ENCODE peak calls at places on chromosomes 12 and 14, in five cellular contexts. M, C, R, S and H are unnamed samples.

GRCh38 chr12:123761841-123762714 is at the start of gene DNAH10:
- DNase-seq in R (no peak), M (peak; percentile 53), S (peak; percentile 60), C (peak; percentile 52), H (peak; percentile 20)

GRCh38 chr14:35878272-35879140 is 52.4 kb downstream of the BRMS1L start:
- DNase-seq in R (no peak), S (no peak), M (no peak), C (peak; percentile 89), H (no peak)

GRCh38 chr12:6536894-6537579 is 2.7 kb downstream of the GAPDH start:
- DNase-seq in R (no peak), S (peak; percentile 30), C (peak; percentile 56), M (peak; percentile 22), H (no peak)

GRCh38 chr14:26905219-26905618 is 307.4 kb upstream of the NOVA1 start:
- DNase-seq in S (no peak), C (no peak), R (no peak), M (no peak), H (no peak)

GRCh38 chr12:103986823-103987222 is 21.2 kb downstream of the TDG start:
- DNase-seq in M (no peak), C (peak; percentile 75), R (no peak), S (no peak), H (no peak)

GRCh38 chr12:105773501-105773900 is 365.3 kb downstream of the NUAK1 start:
- DNase-seq in R (no peak), C (no peak), M (no peak), S (no peak), H (peak; percentile 98)

GRCh38 chr14:69880051-69880487 is 853 bp downstream of the SMOC1 start:
- DNase-seq in M (no peak), R (no peak), C (peak; percentile 27), S (no peak), H (peak; percentile 7)

GRCh38 chr14:70254476-70254961 is 65.8 kb upstream of the SLC8A3 start:
- DNase-seq in S (peak; percentile 35), C (peak; percentile 35), R (no peak), M (no peak), H (peak; percentile 38)

GRCh38 chr12:50505386-50505827 is 622 bp downstream of the DIP2B start:
- DNase-seq in C (peak; percentile 59), M (peak; percentile 20), R (peak; percentile 71), S (no peak), H (peak; percentile 40)

GRCh38 chr14:103716091-103716801 is 636 bp downstream of the ZFYVE21 start:
- DNase-seq in C (peak; percentile 75), R (no peak), S (peak; percentile 31), M (peak; percentile 32), H (no peak)

GRCh38 chr12:77493769-77494168 is 336.9 kb upstream of the NAV3 start:
- DNase-seq in R (no peak), M (no peak), C (no peak), S (no peak), H (peak; percentile 76)

GRCh38 chr12:21129906-21130305 is 1.1 kb upstream of the SLCO1B1 start:
- DNase-seq in C (no peak), R (no peak), S (no peak), M (no peak), H (no peak)

GRCh38 chr12:122839907-122840554 is 4.8 kb downstream of the HIP1R start:
- DNase-seq in S (no peak), M (no peak), R (no peak), C (peak; percentile 22), H (no peak)

GRCh38 chr14:61103541-61104339 is 122.7 kb downstream of the SLC38A6 start:
- DNase-seq in M (peak; percentile 36), C (peak; percentile 97), R (peak; percentile 82), S (no peak), H (no peak)

GRCh38 chr12:27335364-27336145 is 2.9 kb downstream of the BMAL2 start:
- DNase-seq in R (no peak), M (no peak), C (peak; percentile 14), S (no peak), H (no peak)

GRCh38 chr12:121668750-121669524 is 517 bp downstream of the MORN3 start:
- DNase-seq in C (peak; percentile 53), M (peak; percentile 33), R (no peak), S (peak; percentile 58), H (no peak)

GRCh38 chr14:22545842-22546721 is 42.9 kb downstream of the DAD1 start:
- DNase-seq in R (no peak), S (no peak), M (no peak), C (peak; percentile 91), H (no peak)

GRCh38 chr14:104239866-104240301 is 101.5 kb downstream of the KIF26A start:
- DNase-seq in M (no peak), C (no peak), S (no peak), R (no peak), H (no peak)

GRCh38 chr14:104135904-104136471 is 2.4 kb upstream of the KIF26A start:
- DNase-seq in M (no peak), C (no peak), R (peak; percentile 27), S (no peak), H (no peak)